ENCODE peak calls at places on chromosomes 3 and 15, in six cellular contexts. F is kidney epithelial cell, C is cardiac fibroblast, B is heart right ventricle, D is body of pancreas, E is cardiac muscle cell. J is an unnamed sample.

GRCh38 chr3:159860727-159861126 is 127.9 kb upstream of the IL12A start:
- DNase-seq in F (no peak), C (no peak), B (no peak), D (no peak), E (peak), J (no peak)

GRCh38 chr3:194064380-194065118 is 71.4 kb upstream of the HES1 start:
- DNase-seq in F (no peak), C (no peak), B (no peak), D (no peak), E (no peak), J (no peak)

GRCh38 chr15:48703544-48703943 is 58.0 kb upstream of the FBN1 start:
- DNase-seq in F (no peak), C (peak), B (no peak), D (no peak), E (no peak), J (no peak)

GRCh38 chr3:18208856-18209255 is 216.3 kb downstream of the SATB1 start:
- DNase-seq in F (no peak), C (no peak), B (no peak), D (no peak), E (no peak), J (no peak)

GRCh38 chr3:37592328-37592727 is 269.4 kb upstream of the CTDSPL start:
- DNase-seq in F (no peak), C (no peak), B (no peak), D (no peak), E (no peak), J (no peak)

GRCh38 chr3:183814240-183814639 is 11.1 kb downstream of the MAP6D1 start:
- DNase-seq in F (no peak), C (no peak), B (no peak), D (no peak), E (no peak), J (no peak)

GRCh38 chr3:188421836-188422540 is 268.0 kb downstream of the LPP start:
- DNase-seq in F (no peak), C (no peak), B (peak), D (peak), E (no peak), J (no peak)

GRCh38 chr3:55571216-55571813 is 84.2 kb upstream of the WNT5A start:
- DNase-seq in F (peak), C (no peak), B (no peak), D (no peak), E (no peak), J (no peak)

GRCh38 chr3:114490829-114491228 is 197.0 kb downstream of the TIGIT start:
- DNase-seq in F (no peak), C (no peak), B (no peak), D (no peak), E (no peak), J (no peak)

GRCh38 chr3:67484085-67484484 is 170.3 kb downstream of the SUCLG2 start:
- DNase-seq in F (no peak), C (no peak), B (peak), D (no peak), E (no peak), J (no peak)

GRCh38 chr3:178146406-178146831 is 389.8 kb upstream of the KCNMB2 start:
- DNase-seq in F (no peak), C (no peak), B (no peak), D (no peak), E (no peak), J (no peak)

GRCh38 chr3:23811919-23812318 is 6.2 kb downstream of the UBE2E1 start:
- DNase-seq in F (no peak), C (no peak), B (no peak), D (no peak), E (no peak), J (no peak)

DNA sequence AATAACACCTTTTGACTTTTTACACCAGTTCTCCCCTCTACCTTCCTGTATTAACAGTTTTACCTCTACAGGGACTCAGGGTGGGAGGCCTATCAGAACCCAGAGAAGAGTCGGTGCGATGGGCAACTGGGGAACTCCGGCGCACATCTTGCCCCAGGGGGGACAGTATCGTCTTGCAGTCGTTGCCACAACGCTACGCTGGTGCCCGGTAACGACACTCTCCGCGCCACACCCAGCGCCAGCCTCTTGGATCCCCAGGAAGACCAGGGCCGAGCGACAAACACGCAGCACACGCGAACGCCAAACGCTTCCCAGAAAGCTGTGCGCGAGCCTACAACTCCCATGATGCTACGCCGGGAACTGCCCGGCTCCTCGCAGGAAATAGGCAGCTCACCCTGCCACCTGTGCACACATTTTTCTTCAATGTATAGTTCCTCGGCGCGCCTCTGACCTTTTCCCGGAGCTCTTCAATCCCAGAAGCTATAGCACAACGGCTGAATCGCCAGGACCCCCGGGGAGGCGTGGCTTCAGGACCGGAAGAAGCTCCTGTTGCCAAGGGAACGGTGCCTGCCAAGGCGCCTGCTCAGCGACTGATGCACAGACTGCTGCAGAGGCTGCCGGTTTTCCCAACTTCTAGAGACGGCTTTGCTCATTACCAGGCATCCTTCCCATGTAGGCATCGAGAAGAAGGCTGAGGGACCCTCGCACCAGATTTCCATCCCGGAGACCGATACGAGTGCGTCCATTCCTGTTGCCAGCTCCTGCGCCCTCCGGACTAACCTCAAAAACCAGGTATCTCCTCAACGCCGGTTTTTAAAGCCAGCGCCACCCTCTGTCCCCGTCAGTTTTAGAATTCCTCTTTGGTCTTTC is at the start of gene ARL6:
- DNase-seq in F (peak), C (peak), B (peak), D (peak), E (peak), J (peak)
- TF ChIP-seq CTCF in F (peak), C (no peak), B (no peak), D (no peak), E (peak), J (no peak)

DNA sequence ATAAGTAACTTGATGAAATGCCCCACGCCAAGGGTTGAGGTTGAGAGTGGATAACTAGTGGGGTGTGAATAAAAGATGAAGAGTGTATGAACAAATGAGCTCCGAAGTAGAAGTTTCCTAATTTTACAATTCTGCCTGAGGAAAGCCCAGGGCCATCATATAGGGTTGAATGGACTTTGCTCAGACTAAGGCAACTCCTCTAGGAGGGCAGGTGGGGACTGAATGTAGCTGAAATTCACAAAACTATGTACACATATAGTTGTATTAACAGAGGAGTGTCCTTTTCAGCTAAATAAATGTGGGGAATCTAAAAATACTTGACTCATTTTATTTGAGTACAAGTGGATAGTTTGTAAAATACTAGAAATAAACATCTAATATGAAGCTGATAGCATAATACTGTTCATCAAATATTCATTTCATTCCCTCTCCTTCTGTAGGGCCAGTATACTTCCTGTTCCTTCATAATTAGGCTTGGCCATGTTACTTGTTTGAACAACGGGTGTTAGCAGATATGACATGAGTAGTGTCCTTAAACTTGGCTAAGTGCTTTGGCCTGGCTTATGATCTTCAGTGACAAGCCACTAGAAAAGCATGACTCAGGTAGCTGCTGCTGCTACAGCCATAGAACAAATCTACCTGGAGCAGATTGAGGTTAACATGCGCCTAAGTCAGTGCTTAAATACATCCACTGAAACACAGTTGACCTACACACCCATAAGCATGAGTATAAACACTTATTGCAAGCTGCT is 26.5 kb downstream of the PLSCR1 start:
- DNase-seq in F (no peak), C (no peak), B (no peak), D (peak), E (no peak), J (no peak)
- TF ChIP-seq CTCF in F (no peak), C (no peak), B (no peak), D (no peak), E (no peak), J (no peak)

DNA sequence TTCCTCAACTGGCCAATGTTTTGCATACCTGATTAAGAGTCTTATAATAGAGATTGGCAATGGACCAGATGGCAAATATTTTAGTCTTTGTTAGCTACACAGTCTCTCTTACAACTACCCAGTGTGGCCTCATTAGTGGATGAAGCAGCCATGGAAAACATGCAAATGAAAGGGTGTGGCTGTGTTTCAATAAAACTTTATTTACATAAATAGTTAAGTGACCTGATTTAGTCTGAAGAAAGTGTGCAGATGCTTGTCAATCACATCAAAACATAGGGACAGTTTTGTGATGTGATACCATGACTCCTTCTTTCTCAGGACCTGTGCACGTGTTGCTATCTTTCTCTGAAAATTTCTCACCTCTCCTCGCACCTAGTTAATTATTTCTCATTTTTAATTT is 309.8 kb upstream of the GRM7 start:
- DNase-seq in F (no peak), C (no peak), B (no peak), D (no peak), E (no peak), J (no peak)
- TF ChIP-seq CTCF in F (no peak), C (no peak), B (no peak), D (no peak), E (no peak), J (no peak)

DNA sequence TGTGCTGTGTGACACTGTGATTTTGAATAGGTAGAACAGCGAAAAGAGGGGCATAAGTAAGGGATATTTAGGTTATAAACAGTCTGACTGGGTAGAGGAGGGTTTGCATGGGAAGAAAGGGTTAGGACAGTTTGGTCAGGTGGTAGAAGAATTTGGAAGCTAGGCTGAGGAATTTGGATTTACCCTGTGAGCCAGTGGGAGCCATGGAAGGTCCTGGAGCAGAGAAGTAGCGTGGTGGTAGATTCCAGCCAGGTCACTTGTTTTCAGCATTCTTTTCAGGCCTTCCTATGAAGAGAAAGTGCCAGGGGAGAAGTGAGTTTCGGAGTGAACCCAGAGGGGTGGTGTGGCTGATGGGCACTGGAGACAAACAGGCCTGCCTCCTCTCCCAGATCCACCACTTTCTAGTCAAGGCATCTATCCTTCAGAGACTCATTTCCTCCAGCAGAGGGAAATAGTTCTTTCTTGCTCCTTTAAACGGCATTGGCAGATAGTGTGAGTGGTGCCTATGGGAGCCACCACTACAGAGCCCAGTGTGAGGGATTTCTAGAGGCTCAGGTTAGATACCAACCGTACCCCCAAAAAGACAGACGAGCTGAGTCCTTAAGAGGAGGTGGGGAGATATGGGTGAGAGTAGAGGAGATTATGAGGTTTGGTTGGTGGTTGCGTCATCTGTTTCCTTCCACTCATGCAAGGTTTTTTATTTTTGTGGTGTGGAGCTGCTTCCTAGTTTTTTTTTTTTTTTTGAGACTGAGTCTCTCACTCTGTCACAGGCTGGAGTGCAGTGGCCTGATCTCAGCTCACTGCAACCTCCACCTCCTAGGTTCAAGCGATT is 21.2 kb downstream of the PXK start:
- DNase-seq in F (no peak), C (peak), B (no peak), D (no peak), E (peak), J (no peak)
- TF ChIP-seq CTCF in F (no peak), C (no peak), B (no peak), D (no peak), E (peak), J (no peak)

DNA sequence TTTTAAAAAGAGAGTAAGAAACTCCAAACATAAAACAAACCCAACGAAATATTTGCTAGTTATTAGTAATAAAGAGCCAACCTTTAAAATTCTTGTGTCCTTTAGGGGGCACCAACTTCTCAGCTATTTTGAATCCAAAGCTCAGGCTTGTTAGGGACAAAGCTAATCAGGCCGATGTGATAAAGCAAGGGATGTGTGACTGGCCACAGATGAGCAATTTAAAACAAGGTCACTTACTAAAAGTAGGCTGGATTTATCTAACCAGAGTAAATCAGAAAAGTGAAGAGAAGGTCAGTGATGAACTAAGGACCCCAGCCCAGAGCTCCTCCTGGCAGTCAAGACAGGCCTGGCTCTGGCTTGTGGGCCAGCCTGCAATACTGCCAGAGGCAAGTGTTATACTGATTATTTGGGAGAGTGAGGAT is 108.5 kb downstream of the CYP19A1 start:
- DNase-seq in F (no peak), C (peak), B (no peak), D (no peak), E (peak), J (no peak)
- TF ChIP-seq CTCF in F (no peak), C (peak), B (peak), D (peak), E (peak), J (no peak)

J was measured in activated B cell treated with CpG ODN at 0.5 μM for 24 hours.